ENCODE peak calls at places on chromosomes 13 and 19, in six cellular contexts. X, V, H, A, M and E are unnamed samples.

GRCh38 chr13:51999525-51999924 is 11.7 kb downstream of the ATP7B start:
- DNase-seq in X (no peak), V (no peak), H (no peak), A (no peak), M (no peak), E (no peak)

GRCh38 chr13:44301639-44302015 is 72.0 kb upstream of the SERP2 start:
- DNase-seq in X (no peak), V (no peak), H (no peak), A (no peak), M (no peak), E (no peak)

GRCh38 chr13:49858183-49858856 is 65.8 kb upstream of the KPNA3 start:
- DNase-seq in X (no peak), V (peak), H (no peak), A (no peak), M (no peak), E (no peak)

GRCh38 chr19:5665781-5666513 is 14.4 kb downstream of the MICOS13 start:
- DNase-seq in X (peak), V (peak), H (peak), A (no peak), M (no peak), E (no peak)

GRCh38 chr13:92769064-92769463 is 457.5 kb upstream of the GPC6 start:
- DNase-seq in X (no peak), V (no peak), H (no peak), A (no peak), M (no peak), E (no peak)

GRCh38 chr13:95754069-95754468 is 77.1 kb downstream of the DNAJC3 start:
- DNase-seq in X (no peak), V (no peak), H (no peak), A (no peak), M (no peak), E (no peak)

GRCh38 chr13:75637101-75637774 is 1.1 kb downstream of the LMO7 start:
- DNase-seq in X (no peak), V (no peak), H (no peak), A (no peak), M (no peak), E (no peak)

GRCh38 chr13:52949744-52950143 is 78.9 kb upstream of the OLFM4 start:
- DNase-seq in X (no peak), V (no peak), H (no peak), A (no peak), M (no peak), E (no peak)

GRCh38 chr19:56115490-56115889 is 5.6 kb downstream of the ZNF787 start:
- DNase-seq in X (no peak), V (no peak), H (no peak), A (no peak), M (no peak), E (no peak)

GRCh38 chr13:113207890-113208423 is 512 bp downstream of the PCID2 start:
- DNase-seq in X (peak), V (peak), H (no peak), A (no peak), M (no peak), E (no peak)

GRCh38 chr19:29410974-29411615 is 114.7 kb upstream of the VSTM2B start:
- DNase-seq in X (no peak), V (no peak), H (no peak), A (no peak), M (no peak), E (no peak)

DNA sequence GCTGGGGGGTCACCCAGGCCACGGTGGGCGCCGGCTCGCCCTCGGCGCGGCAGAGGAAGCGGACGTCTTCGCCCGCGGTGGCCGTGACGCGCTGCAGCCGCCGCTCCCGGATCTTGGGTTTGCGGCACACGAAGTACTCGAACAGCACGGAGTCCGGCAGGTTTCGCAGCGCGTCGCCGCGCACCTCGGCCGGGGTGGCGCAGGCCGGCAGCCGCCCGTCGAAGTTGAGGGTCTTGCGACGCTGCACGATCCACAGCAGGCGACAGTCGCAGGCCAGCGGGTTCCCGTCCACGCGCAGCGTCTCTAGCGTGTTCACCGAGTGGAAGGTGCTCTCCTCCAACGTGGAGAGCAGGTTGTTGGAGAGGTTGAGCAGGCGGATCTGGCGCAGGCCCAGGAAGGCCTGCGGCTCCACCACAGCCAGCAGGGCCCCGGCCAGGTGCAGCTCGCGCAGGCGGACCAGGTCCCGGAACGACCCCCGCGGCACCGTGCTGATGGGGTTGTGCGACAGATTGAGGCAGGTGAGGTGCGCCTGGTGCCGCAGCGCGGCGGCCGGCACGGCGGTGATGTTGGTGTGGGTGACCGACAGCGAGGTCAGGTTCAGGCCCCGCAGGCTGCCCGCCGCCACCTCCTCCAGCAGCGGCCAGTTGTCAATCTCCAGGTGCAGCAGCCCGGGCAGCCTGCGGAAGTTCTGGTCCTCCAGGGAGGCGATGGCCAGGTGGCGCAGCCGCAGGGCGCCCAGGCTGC is 8.6 kb upstream of the PEAK3 start:
- DNase-seq in X (no peak), V (no peak), H (peak), A (no peak), M (no peak), E (no peak)
- TF ChIP-seq POLR2A in X (no peak), V (no peak), H (no peak), A (no peak), M (no peak), E (no peak)

GRCh38 chr19:45079063-45079910 is at the start of gene GEMIN7:
- DNase-seq in X (peak), V (peak), H (peak), A (peak), M (peak), E (no peak)
- TF ChIP-seq POLR2A in X (no peak), V (peak), H (no peak), A (peak), M (no peak), E (peak)

DNA sequence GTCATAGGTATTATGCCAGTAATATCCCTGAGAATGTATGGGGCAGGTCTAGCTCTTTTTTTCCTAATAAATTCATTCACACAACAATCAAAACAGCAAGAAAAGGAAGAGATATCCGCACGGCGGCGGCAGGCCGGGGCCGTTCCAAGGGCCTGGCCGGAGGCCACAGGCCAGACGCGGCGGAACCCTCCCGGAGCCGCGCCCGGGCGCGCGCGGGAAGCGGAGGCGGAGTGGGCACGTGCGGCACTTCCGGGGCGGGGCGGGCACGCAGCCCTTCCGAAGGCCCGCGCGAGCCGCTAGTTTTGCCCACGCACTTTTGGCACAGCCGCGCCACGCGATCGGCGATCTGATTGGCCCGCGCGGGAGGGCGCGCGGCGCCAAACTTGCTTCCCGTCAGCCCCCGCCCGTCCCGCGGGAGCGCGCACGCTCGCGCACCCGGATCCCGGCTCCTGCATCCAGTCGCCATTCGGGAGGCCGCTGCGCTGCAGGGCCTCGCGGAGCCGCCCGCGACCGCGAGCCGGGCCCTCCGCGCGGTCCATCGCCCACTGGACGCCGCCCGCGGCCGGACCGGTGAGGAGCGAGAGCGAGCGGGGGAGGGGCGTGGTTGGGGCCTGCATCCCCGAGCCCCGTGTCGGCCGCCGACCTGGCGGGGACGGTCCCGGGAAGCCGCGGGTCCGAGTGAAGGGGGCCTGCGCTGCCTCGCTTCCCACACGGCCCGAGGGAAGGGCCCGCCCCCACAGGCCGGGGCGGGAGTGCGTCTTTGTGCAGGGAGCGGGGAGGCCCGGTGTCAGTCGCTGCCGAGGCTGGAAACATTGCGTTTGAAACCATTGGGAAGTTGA is at the start of gene CHAMP1:
- DNase-seq in X (peak), V (peak), H (peak), A (peak), M (peak), E (peak)
- TF ChIP-seq POLR2A in X (peak), V (peak), H (no peak), A (peak), M (no peak), E (peak)

GRCh38 chr13:40589285-40590109 is 76.9 kb downstream of the FOXO1 start:
- DNase-seq in X (peak), V (peak), H (no peak), A (no peak), M (no peak), E (no peak)
- TF ChIP-seq POLR2A in X (peak), V (no peak), H (no peak), A (no peak), M (no peak), E (no peak)

GRCh38 chr19:10271543-10272086 is 695 bp downstream of the ICAM1 start:
- DNase-seq in X (peak), V (no peak), H (no peak), A (no peak), M (peak), E (no peak)
- TF ChIP-seq POLR2A in X (no peak), V (no peak), H (no peak), A (no peak), M (no peak), E (no peak)